ENCODE peak calls at places on chromosomes 7 and 10, in nine cellular contexts. D, E, W, B, L, T, P, R and V are unnamed samples. For H3K36me3, the result is how much of the 10 kb centered on the place peaks cover.

GRCh38 chr10:92699518-92700272 is 9.9 kb downstream of the HHEX start:
- DNase-seq in R (no peak), D (peak), B (no peak), L (peak), T (peak), P (peak), E (no peak), W (peak), V (no peak)

GRCh38 chr7:66100408-66101050 is 14.1 kb upstream of the CRCP start:
- DNase-seq in E (no peak), P (no peak), B (no peak), L (no peak), D (no peak), T (no peak), R (no peak), W (no peak), V (no peak)

GRCh38 chr10:30719832-30720231 is 90.3 kb upstream of the LYZL2 start:
- DNase-seq in R (no peak), D (no peak), P (no peak), L (no peak), B (no peak), W (no peak), E (no peak), T (no peak), V (no peak)

GRCh38 chr10:31599626-31600504 is 280.8 kb downstream of the ZEB1 start:
- DNase-seq in R (no peak), B (no peak), L (no peak), W (no peak), D (peak), T (no peak), E (no peak), P (no peak), V (no peak)

GRCh38 chr10:117334921-117335320 is 40.3 kb downstream of the PDZD8 start:
- DNase-seq in B (no peak), D (no peak), L (no peak), P (no peak), T (no peak), W (no peak), E (no peak), R (no peak), V (no peak)

GRCh38 chr10:117936136-117936535 is 110.6 kb downstream of the RAB11FIP2 start:
- DNase-seq in D (peak), T (peak), B (no peak), L (no peak), E (no peak), P (peak), R (no peak), W (no peak), V (no peak)

GRCh38 chr7:47241112-47242065 is 340.5 kb downstream of the TNS3 start:
- DNase-seq in B (no peak), P (no peak), W (no peak), R (no peak), E (no peak), L (no peak), D (no peak), T (no peak), V (no peak)

GRCh38 chr7:85693326-85693725 is 506.5 kb upstream of the SEMA3D start:
- DNase-seq in P (no peak), B (no peak), W (no peak), D (no peak), T (no peak), L (no peak), E (no peak), R (no peak), V (no peak)

GRCh38 chr7:122303971-122304603 is 463 bp downstream of the FEZF1 start:
- DNase-seq in L (peak), T (peak), E (no peak), D (no peak), W (no peak), R (no peak), P (no peak), B (no peak), V (no peak)

GRCh38 chr7:27873006-27873295 is 133.0 kb downstream of the TAX1BP1 start:
- DNase-seq in L (no peak), P (no peak), E (no peak), R (no peak), D (no peak), W (no peak), T (peak), B (no peak), V (no peak)

GRCh38 chr7:136870799-136871487 is 2.5 kb downstream of the CHRM2 start:
- DNase-seq in W (no peak), T (peak), D (no peak), E (no peak), R (peak), L (peak), P (peak), B (no peak), V (no peak)

GRCh38 chr10:102660891-102661613 is 16.8 kb downstream of the TRIM8 start:
- DNase-seq in E (peak), W (no peak), B (peak), D (peak), P (peak), T (peak), L (peak), R (peak), V (peak)

GRCh38 chr7:144256112-144256511 is 8.5 kb downstream of the OR2A7 start:
- DNase-seq in P (no peak), E (no peak), W (no peak), D (no peak), L (no peak), T (no peak), R (no peak), B (no peak), V (no peak)

GRCh38 chr7:105782391-105783063 is 93.9 kb downstream of the ATXN7L1 start:
- DNase-seq in R (peak), B (no peak), D (peak), T (no peak), P (peak), E (no peak), W (peak), L (peak), V (no peak)

GRCh38 chr10:17290226-17290625 is 62.2 kb downstream of the VIM start:
- DNase-seq in B (peak), W (no peak), D (peak), L (no peak), E (peak), T (no peak), R (peak), P (peak), V (no peak)

GRCh38 chr10:116697816-116698215 is 44.5 kb downstream of the HSPA12A start:
- DNase-seq in R (no peak), E (no peak), D (no peak), B (no peak), P (no peak), W (no peak), L (no peak), T (no peak), V (no peak)

GRCh38 chr7:35430547-35431153 is 176.8 kb upstream of the TBX20 start:
- DNase-seq in R (no peak), D (no peak), T (no peak), P (no peak), E (peak), L (no peak), W (no peak), B (no peak), V (no peak)

GRCh38 chr10:49594594-49594993 is 15.5 kb upstream of the SLC18A3 start:
- DNase-seq in B (peak), L (no peak), W (peak), D (peak), E (peak), P (peak), T (peak), R (peak), V (no peak)

GRCh38 chr7:33973235-33974015 is 68.1 kb downstream of the BMPER start:
- DNase-seq in W (no peak), T (no peak), P (no peak), R (no peak), B (no peak), D (peak), L (no peak), E (no peak), V (no peak)

GRCh38 chr10:122190553-122190952 is 80.5 kb upstream of the BTBD16 start:
- DNase-seq in W (no peak), E (no peak), B (no peak), T (no peak), R (no peak), D (no peak), L (no peak), P (no peak), V (no peak)

GRCh38 chr7:151859948-151860685 is 16.8 kb downstream of the PRKAG2 start:
- DNase-seq in T (no peak), L (no peak), R (no peak), E (no peak), W (no peak), B (no peak), P (no peak), D (no peak), V (no peak)

GRCh38 chr10:19819419-19820033 is 3.3 kb downstream of the PLXDC2 start:
- DNase-seq in B (peak), P (peak), L (no peak), D (peak), R (peak), W (peak), T (peak), E (peak), V (no peak)

GRCh38 chr10:117175215-117175900 is 21.9 kb upstream of the KCNK18 start:
- DNase-seq in B (peak), R (no peak), T (peak), D (no peak), W (no peak), E (no peak), P (no peak), L (peak), V (peak)

GRCh38 chr10:287029-287428 is 151.8 kb downstream of the ZMYND11 start:
- DNase-seq in R (peak), E (no peak), T (no peak), B (no peak), P (peak), D (peak), W (no peak), L (no peak), V (no peak)
- H3K36me3 ChIP-seq in R (under half), E (half or more), T (under half), B (under half), P (half or more), D (half or more), W (under half), L (under half), V (under half)

DNA sequence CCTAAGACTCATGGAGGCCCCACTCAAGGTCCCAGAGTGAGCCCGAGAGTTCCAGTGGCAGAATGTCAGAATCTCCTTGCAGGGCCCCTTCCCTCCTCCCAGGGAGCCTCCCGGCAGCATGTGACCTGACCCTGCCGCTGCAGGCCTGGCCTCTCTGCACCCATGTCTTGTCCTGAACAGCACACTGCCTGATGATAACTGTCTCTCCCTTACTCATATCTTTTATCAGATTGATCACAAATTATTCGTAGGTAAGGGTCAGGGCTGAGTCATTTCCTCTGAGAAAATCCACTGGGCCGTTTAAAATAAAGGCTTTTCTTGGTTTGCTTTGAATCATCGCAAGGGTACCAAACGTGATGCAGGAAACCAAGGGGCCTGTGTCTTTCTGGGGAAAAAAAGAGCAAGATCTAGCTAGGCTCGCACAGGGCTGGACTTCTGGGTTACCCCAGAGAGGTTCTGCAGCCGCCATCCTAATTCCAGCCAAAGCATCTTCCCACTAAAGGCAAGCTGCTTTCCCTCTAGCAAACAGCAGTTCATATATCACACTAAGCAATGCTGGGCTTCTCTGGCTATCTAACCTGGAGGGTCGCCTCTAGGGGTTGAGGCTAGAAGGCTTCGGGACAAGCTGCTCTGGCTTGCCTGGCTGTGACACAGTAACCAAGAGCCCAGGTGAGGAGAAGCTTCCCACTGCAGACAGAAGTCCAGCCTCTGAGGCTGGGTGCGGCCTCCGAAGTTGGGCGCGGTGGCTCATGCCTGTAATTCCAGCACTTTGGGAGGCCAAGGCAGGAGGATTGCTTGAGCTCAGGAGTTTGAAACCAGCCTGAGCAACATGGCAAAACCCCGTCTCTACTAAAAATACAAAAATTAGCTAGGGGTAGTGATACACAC is 104.9 kb downstream of the SPDYE5 start:
- DNase-seq in B (no peak), W (peak), R (peak), L (no peak), P (no peak), E (no peak), D (peak), T (no peak), V (no peak)
- H3K36me3 ChIP-seq in B (under half), W (under half), R (under half), L (under half), P (under half), E (under half), D (under half), T (under half), V (under half)

GRCh38 chr10:6218692-6219493 is 16.2 kb downstream of the PFKFB3 start:
- DNase-seq in E (no peak), D (peak), L (no peak), P (peak), R (peak), B (no peak), W (peak), T (peak), V (no peak)
- H3K36me3 ChIP-seq in E (half or more), D (half or more), L (half or more), P (half or more), R (under half), B (under half), W (half or more), T (under half), V (under half)

DNA sequence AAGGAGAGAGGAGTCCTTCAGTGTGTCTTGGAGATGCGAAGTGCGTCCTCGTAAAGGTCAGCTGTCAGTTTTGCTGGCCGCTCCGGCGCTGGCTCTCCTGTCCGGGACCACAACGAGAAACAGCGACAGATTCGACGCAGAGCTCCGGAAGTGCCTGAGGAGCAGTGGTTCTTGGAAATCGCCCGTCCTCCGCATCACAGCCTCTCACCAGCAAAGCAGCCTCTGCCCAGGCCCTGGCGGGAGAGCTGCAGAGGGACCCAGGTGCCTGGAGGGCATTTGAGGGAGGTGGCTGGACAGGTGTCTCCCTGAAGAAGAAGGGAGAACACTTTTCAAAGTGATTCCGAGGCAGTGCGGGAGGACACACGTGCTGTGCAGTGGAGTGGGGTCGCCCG is 11.6 kb upstream of the AP5Z1 start:
- DNase-seq in P (no peak), L (no peak), E (no peak), D (no peak), R (no peak), T (no peak), W (no peak), B (no peak), V (no peak)
- H3K36me3 ChIP-seq in P (half or more), L (half or more), E (under half), D (half or more), R (under half), T (under half), W (half or more), B (under half), V (under half)

DNA sequence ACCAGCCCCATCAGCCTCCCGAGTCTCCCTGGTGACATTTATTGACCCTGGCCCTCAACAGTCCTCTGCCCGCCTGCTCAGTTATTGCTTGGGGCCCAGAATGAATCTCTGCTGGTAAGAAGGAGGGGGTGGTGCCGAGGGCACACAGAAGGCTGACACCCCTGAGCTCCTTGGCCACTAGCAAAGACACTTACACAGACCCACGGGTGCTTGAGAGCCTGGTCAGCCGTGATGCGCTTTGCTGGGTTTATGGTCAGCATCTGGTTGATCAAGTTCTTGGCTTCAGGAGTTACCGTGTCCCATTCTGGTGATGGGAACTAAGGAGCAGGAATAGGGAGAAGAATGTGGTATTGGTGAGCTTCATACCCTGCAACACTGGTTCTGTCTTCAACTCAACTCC is 27.3 kb downstream of the CAMK2G start:
- DNase-seq in B (no peak), D (no peak), P (no peak), R (no peak), T (no peak), L (no peak), W (no peak), E (no peak), V (no peak)
- H3K36me3 ChIP-seq in B (under half), D (under half), P (half or more), R (under half), T (under half), L (half or more), W (under half), E (under half), V (under half)

GRCh38 chr7:1004018-1004880 is 21.3 kb downstream of the CYP2W1 start:
- DNase-seq in T (no peak), D (peak), R (no peak), E (peak), L (no peak), B (no peak), W (no peak), P (no peak), V (no peak)
- H3K36me3 ChIP-seq in T (under half), D (under half), R (under half), E (under half), L (half or more), B (under half), W (under half), P (under half), V (under half)

GRCh38 chr7:158648787-158649186 is 55.8 kb downstream of the NCAPG2 start:
- DNase-seq in R (peak), L (no peak), W (no peak), D (no peak), P (no peak), B (no peak), T (no peak), E (no peak), V (no peak)

GRCh38 chr7:158649279-158649678 is 55.3 kb downstream of the NCAPG2 start:
- DNase-seq in T (peak), L (no peak), B (peak), E (no peak), W (peak), R (peak), P (peak), D (peak), V (no peak)

GRCh38 chr7:158647475-158647792 is 57.2 kb downstream of the NCAPG2 start:
- DNase-seq in T (no peak), L (no peak), R (no peak), P (no peak), B (no peak), E (no peak), W (no peak), D (no peak), V (no peak)

GRCh38 chr7:158646766-158647474 is 57.7 kb downstream of the NCAPG2 start:
- DNase-seq in R (no peak), D (no peak), L (no peak), T (no peak), P (no peak), E (peak), W (no peak), B (peak), V (no peak)

DNA sequence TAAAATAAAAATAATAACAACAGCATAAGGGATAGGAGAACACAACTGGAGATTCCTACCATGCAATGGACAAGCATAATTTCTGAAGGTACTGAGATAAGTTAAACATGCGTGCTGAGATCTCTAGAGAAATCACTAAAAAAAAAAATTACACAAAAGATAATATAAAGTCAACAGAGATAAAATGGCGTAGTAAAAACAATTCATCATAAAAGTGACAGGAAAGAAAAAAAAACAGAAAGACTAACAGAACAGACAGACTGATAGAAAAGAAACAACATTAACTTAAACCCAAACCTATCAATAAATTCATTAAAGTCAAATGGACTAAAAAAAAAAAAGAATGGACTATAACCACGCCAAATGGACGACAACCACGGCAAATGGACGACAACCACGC is 56.4 kb downstream of the NCAPG2 start:
- DNase-seq in R (no peak), D (no peak), W (no peak), B (no peak), E (no peak), L (no peak), P (no peak), T (no peak), V (no peak)
- H3K36me3 ChIP-seq in R (under half), D (under half), W (under half), B (under half), E (half or more), L (half or more), P (under half), T (under half), V (under half)

GRCh38 chr7:2923291-2923781 is 79.2 kb upstream of the GNA12 start:
- DNase-seq in R (no peak), P (no peak), E (no peak), W (no peak), T (no peak), D (no peak), L (peak), B (no peak), V (no peak)
- H3K36me3 ChIP-seq in R (under half), P (under half), E (under half), W (under half), T (under half), D (under half), L (half or more), B (under half), V (under half)

GRCh38 chr7:95901006-95901405 is 128.7 kb downstream of the DYNC1I1 start:
- DNase-seq in D (no peak), R (no peak), L (no peak), E (no peak), T (no peak), W (no peak), B (no peak), P (no peak), V (no peak)
- H3K36me3 ChIP-seq in D (under half), R (under half), L (under half), E (under half), T (under half), W (under half), B (under half), P (under half), V (under half)

DNA sequence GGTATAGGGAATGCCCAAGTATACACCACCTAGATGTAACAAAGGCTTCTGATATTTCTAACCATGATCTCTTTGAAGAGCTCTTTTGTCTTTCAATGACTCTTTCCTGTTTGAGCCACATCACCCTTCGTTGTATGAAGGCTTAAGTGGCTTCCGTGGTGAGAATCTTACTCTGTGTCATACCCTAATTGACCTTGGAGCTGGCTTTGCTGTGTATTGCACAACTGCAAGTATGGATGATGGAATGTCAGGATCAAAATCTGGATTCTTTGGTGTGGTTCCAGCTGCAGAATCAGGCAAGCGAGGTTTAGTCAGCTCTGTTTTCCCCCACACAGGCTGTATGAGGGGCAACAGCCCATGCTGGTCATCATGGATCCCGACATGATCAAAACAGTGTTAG is 16.0 kb downstream of the CYP3A43 start:
- DNase-seq in W (no peak), R (no peak), E (no peak), D (no peak), T (no peak), B (no peak), P (no peak), L (no peak), V (no peak)
- H3K36me3 ChIP-seq in W (under half), R (under half), E (under half), D (under half), T (under half), B (under half), P (under half), L (under half), V (under half)